ENCODE peak calls at places on chromosome 5, in seven cellular contexts. One of them, this sample, is unnamed.

GRCh38 chr5:140113180-140113698 is 670 bp upstream of the PURA start:
- DNase-seq in heart left ventricle: peak
- DNase-seq in uterus: peak
- DNase-seq in HepG2: no peak
- DNase-seq in suprapubic skin: peak
- DNase-seq in tibial nerve: no peak
- DNase-seq in transverse colon: peak
- DNase-seq in this sample: no peak

GRCh38 chr5:67037171-67037570 is 159.4 kb downstream of the CD180 start:
- DNase-seq in heart left ventricle: no peak
- DNase-seq in uterus: no peak
- DNase-seq in HepG2: no peak
- DNase-seq in suprapubic skin: no peak
- DNase-seq in tibial nerve: no peak
- DNase-seq in transverse colon: no peak
- DNase-seq in this sample: no peak

GRCh38 chr5:89536020-89536419 is 653.0 kb upstream of the MEF2C start:
- DNase-seq in heart left ventricle: no peak
- DNase-seq in uterus: no peak
- DNase-seq in HepG2: no peak
- DNase-seq in suprapubic skin: no peak
- DNase-seq in tibial nerve: no peak
- DNase-seq in transverse colon: no peak
- DNase-seq in this sample: no peak

GRCh38 chr5:156971848-156972525 is 9.0 kb upstream of the TIMD4 start:
- DNase-seq in heart left ventricle: no peak
- DNase-seq in uterus: no peak
- DNase-seq in HepG2: no peak
- DNase-seq in suprapubic skin: no peak
- DNase-seq in tibial nerve: no peak
- DNase-seq in transverse colon: no peak
- DNase-seq in this sample: no peak

GRCh38 chr5:97142521-97143254 is at the start of gene LIX1:
- DNase-seq in heart left ventricle: peak
- DNase-seq in uterus: no peak
- DNase-seq in HepG2: peak
- DNase-seq in suprapubic skin: no peak
- DNase-seq in tibial nerve: peak
- DNase-seq in transverse colon: peak
- DNase-seq in this sample: no peak

GRCh38 chr5:67286006-67286405 is 89.4 kb upstream of the CD180 start:
- DNase-seq in heart left ventricle: no peak
- DNase-seq in uterus: no peak
- DNase-seq in HepG2: no peak
- DNase-seq in suprapubic skin: no peak
- DNase-seq in tibial nerve: no peak
- DNase-seq in transverse colon: no peak
- DNase-seq in this sample: no peak

GRCh38 chr5:178434016-178434761 is 156.0 kb downstream of the COL23A1 start:
- DNase-seq in heart left ventricle: no peak
- DNase-seq in uterus: no peak
- DNase-seq in HepG2: no peak
- DNase-seq in suprapubic skin: no peak
- DNase-seq in tibial nerve: no peak
- DNase-seq in transverse colon: no peak
- DNase-seq in this sample: peak

GRCh38 chr5:19891658-19892057 is 96.3 kb downstream of the CDH18 start:
- DNase-seq in heart left ventricle: no peak
- DNase-seq in uterus: no peak
- DNase-seq in HepG2: no peak
- DNase-seq in suprapubic skin: no peak
- DNase-seq in tibial nerve: no peak
- DNase-seq in transverse colon: no peak
- DNase-seq in this sample: no peak

GRCh38 chr5:77146896-77147295 is 59.8 kb upstream of the ZBED3 start:
- DNase-seq in heart left ventricle: no peak
- DNase-seq in uterus: no peak
- DNase-seq in HepG2: no peak
- DNase-seq in suprapubic skin: no peak
- DNase-seq in tibial nerve: no peak
- DNase-seq in transverse colon: no peak
- DNase-seq in this sample: no peak

GRCh38 chr5:42064821-42065220 is 139.7 kb downstream of the FBXO4 start:
- DNase-seq in heart left ventricle: no peak
- DNase-seq in uterus: no peak
- DNase-seq in HepG2: no peak
- DNase-seq in suprapubic skin: no peak
- DNase-seq in tibial nerve: no peak
- DNase-seq in transverse colon: no peak
- DNase-seq in this sample: no peak

GRCh38 chr5:34894716-34895115 is 20.6 kb downstream of the RAD1 start:
- DNase-seq in heart left ventricle: no peak
- DNase-seq in uterus: no peak
- DNase-seq in HepG2: no peak
- DNase-seq in suprapubic skin: no peak
- DNase-seq in tibial nerve: no peak
- DNase-seq in transverse colon: no peak
- DNase-seq in this sample: no peak

GRCh38 chr5:124824637-124825158 is 78.3 kb upstream of the ZNF608 start:
- DNase-seq in heart left ventricle: no peak
- DNase-seq in uterus: no peak
- DNase-seq in HepG2: no peak
- DNase-seq in suprapubic skin: no peak
- DNase-seq in tibial nerve: no peak
- DNase-seq in transverse colon: no peak
- DNase-seq in this sample: no peak

GRCh38 chr5:121918238-121918637 is 43.5 kb upstream of the SRFBP1 start:
- DNase-seq in heart left ventricle: no peak
- DNase-seq in uterus: no peak
- DNase-seq in HepG2: no peak
- DNase-seq in suprapubic skin: no peak
- DNase-seq in tibial nerve: no peak
- DNase-seq in transverse colon: no peak
- DNase-seq in this sample: no peak

GRCh38 chr5:11528720-11529119 is 375.5 kb downstream of the CTNND2 start:
- DNase-seq in heart left ventricle: peak
- DNase-seq in uterus: no peak
- DNase-seq in HepG2: no peak
- DNase-seq in suprapubic skin: no peak
- DNase-seq in tibial nerve: no peak
- DNase-seq in transverse colon: no peak
- DNase-seq in this sample: no peak

GRCh38 chr5:61306531-61307195 is 25.4 kb upstream of the ZSWIM6 start:
- DNase-seq in heart left ventricle: no peak
- DNase-seq in uterus: no peak
- DNase-seq in HepG2: no peak
- DNase-seq in suprapubic skin: no peak
- DNase-seq in tibial nerve: no peak
- DNase-seq in transverse colon: no peak
- DNase-seq in this sample: no peak

GRCh38 chr5:83745821-83746220 is 25.2 kb upstream of the HAPLN1 start:
- DNase-seq in heart left ventricle: no peak
- DNase-seq in uterus: no peak
- DNase-seq in HepG2: no peak
- DNase-seq in suprapubic skin: no peak
- DNase-seq in tibial nerve: no peak
- DNase-seq in transverse colon: no peak
- DNase-seq in this sample: no peak

DNA sequence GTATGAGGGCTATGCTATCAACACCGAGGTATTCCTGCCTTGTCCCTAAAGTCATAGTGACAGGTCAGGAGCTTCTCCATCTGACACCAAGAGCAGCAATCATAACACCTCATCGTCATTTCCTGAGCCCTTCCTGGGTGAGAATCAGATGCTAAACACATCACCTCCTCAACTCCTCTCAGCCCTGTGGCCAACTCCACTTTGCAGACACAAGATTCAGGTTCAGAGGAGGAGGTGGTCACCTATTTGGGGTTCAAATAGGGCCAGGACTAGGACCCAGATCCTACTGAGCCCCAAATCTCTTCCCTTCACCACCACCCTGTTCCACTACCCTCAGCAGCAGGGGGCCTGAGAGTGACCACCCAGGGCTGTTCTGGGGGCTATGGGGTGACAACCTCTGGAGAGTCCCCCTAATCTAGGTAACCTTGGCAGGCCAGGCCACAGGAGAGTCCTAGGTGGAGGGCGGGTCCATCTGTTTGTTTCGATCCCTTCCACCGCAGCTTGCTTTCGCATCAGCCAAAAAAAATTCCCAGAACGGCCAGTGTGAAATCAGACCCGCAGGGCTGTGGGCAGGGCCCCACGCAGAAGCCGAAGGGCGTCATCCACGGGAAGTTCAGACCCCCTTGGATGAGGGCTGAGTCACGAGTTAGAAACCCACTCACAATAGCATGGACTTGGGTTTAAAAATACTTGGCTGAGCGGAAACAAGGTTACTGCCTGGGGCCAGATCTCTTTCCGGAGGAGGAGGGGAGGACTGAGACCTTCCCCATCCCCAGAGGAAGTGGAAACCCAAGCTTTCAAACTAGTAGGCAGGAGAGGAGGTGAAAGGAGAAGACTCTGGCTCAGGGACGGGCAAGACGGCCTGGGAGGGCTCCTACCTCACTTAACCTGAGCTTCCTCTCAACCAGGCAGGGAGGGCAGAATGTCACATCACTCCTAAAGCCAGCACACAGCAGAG is 8.7 kb downstream of the STK10 start:
- DNase-seq in heart left ventricle: peak
- DNase-seq in uterus: no peak
- DNase-seq in HepG2: no peak
- DNase-seq in suprapubic skin: no peak
- DNase-seq in tibial nerve: no peak
- DNase-seq in transverse colon: peak
- DNase-seq in this sample: no peak
- H3K4me3 ChIP-seq in heart left ventricle: peak
- H3K4me3 ChIP-seq in uterus: no peak
- H3K4me3 ChIP-seq in HepG2: peak
- H3K4me3 ChIP-seq in suprapubic skin: peak
- H3K4me3 ChIP-seq in tibial nerve: no peak
- H3K4me3 ChIP-seq in transverse colon: peak
- H3K4me3 ChIP-seq in this sample: no peak

GRCh38 chr5:107104774-107105050 is 566.0 kb downstream of the EFNA5 start:
- DNase-seq in heart left ventricle: peak
- DNase-seq in uterus: no peak
- DNase-seq in HepG2: no peak
- DNase-seq in suprapubic skin: no peak
- DNase-seq in tibial nerve: no peak
- DNase-seq in transverse colon: no peak
- DNase-seq in this sample: no peak
- TF ChIP-seq CTCF in heart left ventricle: peak
- TF ChIP-seq CTCF in uterus: no peak
- TF ChIP-seq CTCF in HepG2: peak
- TF ChIP-seq CTCF in suprapubic skin: no peak
- TF ChIP-seq CTCF in tibial nerve: no peak
- TF ChIP-seq CTCF in transverse colon: no peak
- TF ChIP-seq CTCF in this sample: no peak

GRCh38 chr5:150780180-150780692 is 1.7 kb downstream of the SMIM3 start:
- DNase-seq in heart left ventricle: peak
- DNase-seq in uterus: peak
- DNase-seq in HepG2: no peak
- DNase-seq in suprapubic skin: no peak
- DNase-seq in tibial nerve: peak
- DNase-seq in transverse colon: peak
- DNase-seq in this sample: no peak
- TF ChIP-seq POLR2A in heart left ventricle: peak
- TF ChIP-seq POLR2A in uterus: no peak
- TF ChIP-seq POLR2A in HepG2: no peak
- TF ChIP-seq POLR2A in suprapubic skin: peak
- TF ChIP-seq POLR2A in tibial nerve: no peak
- TF ChIP-seq POLR2A in transverse colon: peak
- TF ChIP-seq POLR2A in this sample: no peak

GRCh38 chr5:149345892-149346222 is 558 bp downstream of the GRPEL2 start:
- DNase-seq in heart left ventricle: no peak
- DNase-seq in uterus: no peak
- DNase-seq in HepG2: no peak
- DNase-seq in suprapubic skin: no peak
- DNase-seq in tibial nerve: no peak
- DNase-seq in transverse colon: no peak
- DNase-seq in this sample: no peak

GRCh38 chr5:149352169-149352568 is 5.7 kb upstream of the PCYOX1L start:
- DNase-seq in heart left ventricle: no peak
- DNase-seq in uterus: no peak
- DNase-seq in HepG2: no peak
- DNase-seq in suprapubic skin: no peak
- DNase-seq in tibial nerve: no peak
- DNase-seq in transverse colon: no peak
- DNase-seq in this sample: no peak

GRCh38 chr5:149349382-149349781 is 4.1 kb downstream of the GRPEL2 start:
- DNase-seq in heart left ventricle: no peak
- DNase-seq in uterus: no peak
- DNase-seq in HepG2: no peak
- DNase-seq in suprapubic skin: no peak
- DNase-seq in tibial nerve: no peak
- DNase-seq in transverse colon: no peak
- DNase-seq in this sample: no peak

GRCh38 chr5:149345147-149345891 is at the start of gene GRPEL2:
- DNase-seq in heart left ventricle: peak
- DNase-seq in uterus: peak
- DNase-seq in HepG2: peak
- DNase-seq in suprapubic skin: peak
- DNase-seq in tibial nerve: peak
- DNase-seq in transverse colon: peak
- DNase-seq in this sample: peak

DNA sequence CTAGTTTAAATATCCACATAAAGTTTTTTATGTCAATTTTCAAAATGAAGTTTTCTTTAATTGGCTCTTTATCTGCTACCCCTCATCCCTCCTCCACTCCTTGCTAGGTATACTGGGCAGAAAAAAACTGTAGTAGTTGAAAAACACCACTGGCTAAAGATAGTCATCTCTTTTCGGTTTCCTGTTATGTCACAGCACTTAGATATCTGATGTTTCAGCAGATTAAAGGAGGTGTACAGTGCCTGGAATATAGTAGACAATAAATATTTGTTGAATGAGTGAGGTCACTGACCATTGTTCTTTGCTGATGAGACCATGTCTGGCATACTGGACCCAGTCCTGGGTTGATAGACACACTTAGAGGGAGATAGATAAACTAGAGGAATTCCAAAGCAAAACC is 3.2 kb downstream of the GRPEL2 start:
- DNase-seq in heart left ventricle: no peak
- DNase-seq in uterus: no peak
- DNase-seq in HepG2: no peak
- DNase-seq in suprapubic skin: no peak
- DNase-seq in tibial nerve: no peak
- DNase-seq in transverse colon: no peak
- DNase-seq in this sample: no peak
- H3K4me3 ChIP-seq in heart left ventricle: no peak
- H3K4me3 ChIP-seq in uterus: no peak
- H3K4me3 ChIP-seq in HepG2: no peak
- H3K4me3 ChIP-seq in suprapubic skin: no peak
- H3K4me3 ChIP-seq in tibial nerve: no peak
- H3K4me3 ChIP-seq in transverse colon: no peak
- H3K4me3 ChIP-seq in this sample: no peak

DNA sequence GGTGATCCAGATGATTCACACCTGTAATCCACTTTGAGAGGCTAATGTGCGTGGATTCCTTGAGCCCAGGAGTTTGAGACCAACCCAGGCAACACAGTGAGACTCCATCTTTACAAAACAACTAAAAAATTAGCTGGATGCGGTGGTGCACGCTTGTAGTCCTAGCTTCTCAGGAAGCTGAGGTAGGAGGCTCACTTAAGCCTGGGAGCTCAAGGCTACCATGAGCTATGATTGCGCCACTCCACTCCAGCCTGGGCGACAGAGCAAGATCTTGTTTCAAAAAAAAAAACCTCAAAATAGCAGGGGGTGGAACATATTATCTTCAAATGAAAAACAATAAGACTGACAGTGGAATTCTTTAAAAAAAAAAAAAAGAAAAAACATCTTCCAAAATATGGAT is 59.0 kb downstream of the PCDHGC5 start:
- DNase-seq in heart left ventricle: no peak
- DNase-seq in uterus: no peak
- DNase-seq in HepG2: no peak
- DNase-seq in suprapubic skin: no peak
- DNase-seq in tibial nerve: no peak
- DNase-seq in transverse colon: no peak
- DNase-seq in this sample: no peak
- TF ChIP-seq CTCF in heart left ventricle: no peak
- TF ChIP-seq CTCF in uterus: no peak
- TF ChIP-seq CTCF in HepG2: no peak
- TF ChIP-seq CTCF in suprapubic skin: no peak
- TF ChIP-seq CTCF in tibial nerve: no peak
- TF ChIP-seq CTCF in transverse colon: no peak
- TF ChIP-seq CTCF in this sample: no peak

This sample was measured in lower leg skin.